ENCODE peak calls at places on chromosomes 13 and 19, in six cellular contexts. R, Z, F, W, T and U are unnamed samples. For H3K4me1, the result is how much of the 10 kb centered on the place peaks cover.

GRCh38 chr13:111913790-111914189 is 153.2 kb upstream of the SOX1 start:
- DNase-seq in R (no peak), Z (no peak), F (no peak), W (no peak), T (no peak), U (no peak)

GRCh38 chr13:68428292-68428691 is 1198.2 kb upstream of the PCDH9 start:
- DNase-seq in R (no peak), Z (no peak), F (no peak), W (no peak), T (no peak), U (no peak)

GRCh38 chr19:15479391-15480345 is at the start of gene PGLYRP2:
- DNase-seq in R (no peak), Z (peak), F (no peak), W (peak), T (no peak), U (peak)

GRCh38 chr19:10432736-10433130 is 12.4 kb downstream of the PDE4A start:
- DNase-seq in R (no peak), Z (no peak), F (no peak), W (no peak), T (no peak), U (no peak)

GRCh38 chr19:5678071-5678682 is 2.1 kb downstream of the MICOS13 start:
- DNase-seq in R (no peak), Z (no peak), F (no peak), W (no peak), T (no peak), U (no peak)

GRCh38 chr13:29937836-29938235 is 87.4 kb upstream of the UBL3 start:
- DNase-seq in R (no peak), Z (no peak), F (no peak), W (no peak), T (peak), U (no peak)

GRCh38 chr19:18340990-18341868 is 831 bp downstream of the PGPEP1 start:
- DNase-seq in R (peak), Z (peak), F (peak), W (peak), T (peak), U (peak)

GRCh38 chr13:25725104-25725503 is 326.7 kb downstream of the SHISA2 start:
- DNase-seq in R (no peak), Z (no peak), F (no peak), W (no peak), T (no peak), U (no peak)

GRCh38 chr19:45117666-45118065 is 24.7 kb downstream of the PPP1R37 start:
- DNase-seq in R (no peak), Z (no peak), F (no peak), W (no peak), T (no peak), U (no peak)

GRCh38 chr13:113147206-113147605 is 11.2 kb upstream of the PROZ start:
- DNase-seq in R (no peak), Z (no peak), F (no peak), W (no peak), T (no peak), U (no peak)

GRCh38 chr19:23286477-23286876 is 36.3 kb upstream of the ZNF724 start:
- DNase-seq in R (no peak), Z (no peak), F (no peak), W (no peak), T (no peak), U (no peak)

GRCh38 chr13:20389696-20390525 is 135.7 kb downstream of the CRYL1 start:
- DNase-seq in R (no peak), Z (no peak), F (no peak), W (no peak), T (no peak), U (no peak)

GRCh38 chr19:42290523-42291436 is 11.2 kb upstream of the PRR19 start:
- DNase-seq in R (no peak), Z (no peak), F (peak), W (peak), T (peak), U (no peak)

GRCh38 chr19:18932216-18932841 is 8.7 kb downstream of the HOMER3 start:
- DNase-seq in R (peak), Z (no peak), F (peak), W (peak), T (peak), U (peak)

GRCh38 chr13:109647046-109647445 is 139.3 kb downstream of the IRS2 start:
- DNase-seq in R (no peak), Z (no peak), F (no peak), W (no peak), T (no peak), U (no peak)

GRCh38 chr13:47499358-47500150 is 501.5 kb downstream of the SUCLA2 start:
- DNase-seq in R (no peak), Z (no peak), F (no peak), W (no peak), T (no peak), U (no peak)

GRCh38 chr19:43313711-43314495 is 39.6 kb upstream of the CD177 start:
- DNase-seq in R (no peak), Z (no peak), F (no peak), W (no peak), T (no peak), U (no peak)

GRCh38 chr19:51097166-51097736 is 11.0 kb downstream of the CTU1 start:
- DNase-seq in R (no peak), Z (peak), F (peak), W (peak), T (peak), U (peak)

GRCh38 chr19:34134190-34135032 is 37.9 kb upstream of the LSM14A start:
- DNase-seq in R (peak), Z (peak), F (peak), W (peak), T (peak), U (peak)

GRCh38 chr19:2270157-2270571 is 11.8 kb downstream of the PEAK3 start:
- DNase-seq in R (peak), Z (no peak), F (peak), W (peak), T (no peak), U (peak)

GRCh38 chr13:29359181-29359580 is 236.3 kb downstream of the SLC7A1 start:
- DNase-seq in R (no peak), Z (no peak), F (no peak), W (no peak), T (no peak), U (no peak)

GRCh38 chr13:99821741-99822140 is 149.8 kb downstream of the ZIC5 start:
- DNase-seq in R (no peak), Z (no peak), F (no peak), W (no peak), T (no peak), U (no peak)

GRCh38 chr19:1166872-1167573 is 7.0 kb downstream of the SBNO2 start:
- DNase-seq in R (no peak), Z (peak), F (no peak), W (peak), T (no peak), U (peak)

GRCh38 chr13:78999494-78999893 is 340.5 kb upstream of the OBI1 start:
- DNase-seq in R (no peak), Z (no peak), F (no peak), W (no peak), T (no peak), U (no peak)

GRCh38 chr19:3204646-3205275 is 19.0 kb downstream of the NCLN start:
- DNase-seq in R (no peak), Z (no peak), F (no peak), W (no peak), T (no peak), U (no peak)

GRCh38 chr13:110538632-110539031 is 22.9 kb downstream of the RAB20 start:
- DNase-seq in R (peak), Z (no peak), F (no peak), W (no peak), T (no peak), U (no peak)

GRCh38 chr19:3492131-3492839 is 8.2 kb downstream of the DOHH start:
- DNase-seq in R (no peak), Z (no peak), F (no peak), W (no peak), T (no peak), U (no peak)

GRCh38 chr13:114132419-114133121 is at the start of gene RASA3:
- DNase-seq in R (peak), Z (no peak), F (peak), W (peak), T (no peak), U (peak)

GRCh38 chr19:11538232-11539036 is at the start of gene CNN1:
- DNase-seq in R (peak), Z (peak), F (no peak), W (no peak), T (no peak), U (no peak)

GRCh38 chr13:75877092-75877491 is 241.0 kb downstream of the LMO7 start:
- DNase-seq in R (no peak), Z (no peak), F (no peak), W (no peak), T (no peak), U (no peak)

GRCh38 chr13:41137951-41138350 is 5.3 kb upstream of the KBTBD6 start:
- DNase-seq in R (no peak), Z (no peak), F (no peak), W (no peak), T (no peak), U (no peak)

GRCh38 chr19:16508546-16508945 is 12.4 kb downstream of the C19orf44 start:
- DNase-seq in R (no peak), Z (no peak), F (no peak), W (no peak), T (no peak), U (no peak)

GRCh38 chr13:102183509-102184182 is 218.2 kb downstream of the FGF14 start:
- DNase-seq in R (no peak), Z (no peak), F (no peak), W (peak), T (no peak), U (no peak)

GRCh38 chr19:39193785-39194184 is 3.0 kb upstream of the NCCRP1 start:
- DNase-seq in R (no peak), Z (no peak), F (no peak), W (peak), T (no peak), U (no peak)

GRCh38 chr19:13834308-13834790 is 39.1 kb downstream of the ZSWIM4 start:
- DNase-seq in R (no peak), Z (peak), F (no peak), W (no peak), T (no peak), U (no peak)
- H3K4me1 ChIP-seq in R (half or more), Z (under half), F (half or more), W (under half), T (half or more), U (half or more)

GRCh38 chr13:51687928-51688714 is 103.9 kb downstream of the WDFY2 start:
- DNase-seq in R (no peak), Z (no peak), F (no peak), W (no peak), T (no peak), U (no peak)

GRCh38 chr13:51689597-51689996 is 105.3 kb downstream of the WDFY2 start:
- DNase-seq in R (no peak), Z (no peak), F (no peak), W (no peak), T (no peak), U (no peak)

GRCh38 chr13:51683537-51684050 is 99.3 kb downstream of the WDFY2 start:
- DNase-seq in R (no peak), Z (no peak), F (no peak), W (no peak), T (no peak), U (no peak)

GRCh38 chr13:51684076-51684475 is 99.8 kb downstream of the WDFY2 start:
- DNase-seq in R (no peak), Z (no peak), F (no peak), W (no peak), T (no peak), U (no peak)

DNA sequence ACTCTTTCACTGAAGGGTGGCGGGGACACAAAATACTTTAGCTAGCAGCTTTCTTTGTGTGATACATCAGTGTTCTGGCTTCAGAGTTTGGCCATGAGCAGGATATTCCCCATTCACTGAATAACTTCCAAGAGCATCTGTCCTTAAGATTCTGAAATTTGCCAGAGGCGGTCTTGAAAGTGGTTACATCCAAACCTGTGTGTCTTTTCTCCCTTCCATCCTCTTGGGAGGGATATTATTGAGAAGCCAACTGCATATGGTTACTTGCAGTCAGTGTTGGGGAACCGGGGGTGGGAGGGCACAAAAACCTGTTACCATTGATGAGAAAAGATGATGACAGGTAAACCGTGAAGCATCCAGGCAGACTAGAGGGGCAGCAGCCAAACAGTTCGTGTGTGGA is 104.7 kb downstream of the WDFY2 start:
- DNase-seq in R (no peak), Z (no peak), F (no peak), W (no peak), T (no peak), U (no peak)
- H3K27ac ChIP-seq in R (no peak), Z (peak), F (no peak), W (no peak), T (no peak), U (no peak)

DNA sequence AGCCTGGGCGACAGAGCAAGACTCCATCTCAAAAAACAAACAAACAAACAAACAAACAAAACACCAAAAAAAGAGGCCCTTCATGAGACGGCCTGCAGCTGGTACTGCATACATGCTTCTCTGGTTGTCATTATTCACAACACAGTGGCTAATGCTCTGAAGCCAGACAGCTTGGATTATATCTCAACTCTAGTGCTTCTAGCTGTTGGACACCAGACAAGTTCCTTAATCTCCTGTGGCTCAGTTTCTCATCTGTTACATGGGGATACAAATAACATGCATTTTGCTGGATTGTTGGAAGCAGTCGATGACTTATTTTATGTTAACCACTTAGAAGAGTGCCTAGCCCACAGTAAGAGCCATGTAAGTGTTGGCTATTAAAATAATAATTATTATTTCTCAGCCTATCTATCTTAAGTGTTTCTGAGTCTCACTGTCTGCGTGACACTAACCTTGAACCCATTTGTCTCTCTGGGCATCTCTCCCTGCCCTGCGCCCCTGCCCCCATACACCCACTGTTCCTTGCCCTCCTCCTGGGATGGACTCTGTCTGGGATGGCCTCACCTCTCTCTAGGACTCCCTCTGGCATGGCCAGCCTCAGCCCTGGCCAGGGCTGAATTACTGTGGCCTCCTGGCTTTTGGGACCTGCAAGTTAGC is 3.1 kb upstream of the JUNB start:
- DNase-seq in R (no peak), Z (no peak), F (no peak), W (peak), T (no peak), U (no peak)
- H3K4me1 ChIP-seq in R (half or more), Z (under half), F (under half), W (under half), T (half or more), U (half or more)

GRCh38 chr13:98448642-98448928 is 128.3 kb downstream of the STK24 start:
- DNase-seq in R (no peak), Z (no peak), F (no peak), W (no peak), T (no peak), U (no peak)
- H3K27ac ChIP-seq in R (no peak), Z (no peak), F (no peak), W (no peak), T (no peak), U (no peak)

GRCh38 chr13:48950507-48950886 is 25.2 kb upstream of the FNDC3A start:
- DNase-seq in R (no peak), Z (no peak), F (no peak), W (no peak), T (no peak), U (no peak)
- H3K4me1 ChIP-seq in R (under half), Z (under half), F (under half), W (under half), T (under half), U (under half)

DNA sequence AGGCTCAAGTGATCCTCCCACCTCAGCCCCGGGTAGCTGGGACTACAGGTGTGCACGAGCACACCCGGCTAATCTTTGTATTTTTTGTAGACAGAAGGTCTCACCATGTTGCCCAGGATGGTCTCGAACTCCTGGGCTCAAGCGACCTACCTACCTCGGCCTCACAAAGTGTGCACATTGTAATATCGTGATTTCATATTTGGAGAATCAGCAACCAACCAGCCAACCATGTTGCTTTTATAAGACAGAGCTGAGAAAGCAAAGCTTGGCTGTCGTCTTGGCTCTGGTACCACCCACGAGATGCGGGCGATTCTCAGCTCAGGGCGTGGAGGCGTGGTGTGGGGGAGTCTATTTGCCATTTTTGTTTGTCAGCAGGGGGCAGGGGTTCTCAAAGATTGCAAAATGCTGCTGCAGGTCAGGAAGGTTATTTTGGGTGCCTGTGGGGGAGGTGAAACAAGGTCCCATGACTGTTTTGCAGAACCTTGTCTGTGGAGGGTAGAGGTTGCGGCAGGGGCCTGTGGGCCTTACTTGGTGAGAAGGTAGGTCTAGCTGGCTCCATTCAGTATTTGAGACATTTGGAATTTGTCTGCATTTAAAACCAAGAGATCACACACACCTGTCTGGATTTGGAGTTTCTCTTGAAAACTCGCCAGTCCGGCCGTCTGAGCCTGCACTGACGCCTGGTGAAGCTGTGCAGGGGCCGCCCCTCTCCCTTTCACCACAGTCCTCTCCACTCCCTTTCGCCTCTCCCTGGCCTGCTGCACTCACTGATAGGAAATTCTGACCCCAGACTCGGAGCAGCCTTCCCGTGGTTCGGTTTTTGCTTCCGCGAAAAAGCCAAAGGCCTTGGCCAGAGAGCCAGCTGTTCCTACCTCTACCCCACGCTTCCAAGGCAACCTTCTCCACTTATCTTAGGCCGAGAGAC is 15.4 kb downstream of the TNFAIP8L1 start:
- DNase-seq in R (no peak), Z (no peak), F (no peak), W (peak), T (no peak), U (no peak)
- H3K27ac ChIP-seq in R (no peak), Z (no peak), F (no peak), W (peak), T (no peak), U (no peak)

GRCh38 chr19:40264314-40265054 is 20.7 kb downstream of the AKT2 start:
- DNase-seq in R (no peak), Z (no peak), F (no peak), W (no peak), T (no peak), U (peak)
- H3K4me1 ChIP-seq in R (under half), Z (under half), F (under half), W (under half), T (under half), U (under half)

DNA sequence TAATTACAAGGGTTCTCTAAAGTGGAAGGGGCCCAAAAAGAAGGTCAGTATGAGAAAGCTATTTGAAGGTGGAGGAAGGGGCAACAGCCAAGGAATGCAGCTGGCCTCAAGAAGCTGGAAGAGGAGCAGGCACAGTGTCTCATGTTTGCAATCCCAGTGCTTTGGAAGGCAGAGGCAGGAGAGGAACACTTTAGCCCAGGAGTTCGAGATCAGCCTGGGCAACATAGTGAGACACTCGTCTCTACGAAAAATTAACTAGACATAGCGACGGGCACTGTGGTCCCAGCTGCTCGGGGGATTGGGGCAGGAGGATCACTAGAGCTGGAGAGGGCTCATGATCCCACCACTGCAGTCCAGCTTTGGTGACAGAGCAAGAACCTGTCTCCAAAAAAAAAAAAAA is 656 bp upstream of the NEK3 start:
- DNase-seq in R (no peak), Z (no peak), F (no peak), W (no peak), T (no peak), U (no peak)
- H3K27ac ChIP-seq in R (peak), Z (no peak), F (no peak), W (no peak), T (no peak), U (peak)